ENCODE peak calls at places on chromosomes 3 and 15, in ten cellular contexts. P is left ventricle myocardium inferior, U is ovary, R is nephron progenitor cell, H is MM.1S, Z is endothelial cell, M is stomach, G is tibial artery, N is H9, E is Calu3. D is an unnamed sample.

GRCh38 chr15:67070892-67071664 is 5.7 kb downstream of the SMAD3 start:
- DNase-seq in P (no peak), U (no peak), R (no peak), H (no peak), Z (no peak), M (no peak), G (no peak), N (no peak), E (no peak), D (no peak)

GRCh38 chr15:41115652-41116115 is 396 bp downstream of the INO80 start:
- DNase-seq in P (peak; percentile 54), U (no peak), R (no peak), H (peak; percentile 69), Z (peak; percentile 38), M (peak; percentile 55), G (peak; percentile 44), N (no peak), E (peak; percentile 40), D (peak; percentile 71)

GRCh38 chr3:188299068-188299467 is 145.1 kb downstream of the LPP start:
- DNase-seq in P (no peak), U (no peak), R (no peak), H (no peak), Z (no peak), M (no peak), G (no peak), N (no peak), E (peak; percentile 59), D (no peak)

GRCh38 chr15:60695713-60696522 is 217.0 kb upstream of the ICE2 start:
- DNase-seq in P (no peak), U (no peak), R (no peak), H (no peak), Z (no peak), M (no peak), G (no peak), N (no peak), E (no peak), D (no peak)

GRCh38 chr3:140585828-140586227 is 92.0 kb upstream of the TRIM42 start:
- DNase-seq in P (no peak), U (no peak), R (no peak), H (no peak), Z (no peak), M (no peak), G (no peak), N (no peak), E (no peak), D (no peak)

GRCh38 chr3:135865085-135865484 is 100.4 kb upstream of the PPP2R3A start:
- DNase-seq in P (no peak), U (no peak), R (no peak), H (no peak), Z (no peak), M (no peak), G (no peak), N (no peak), E (no peak), D (no peak)

GRCh38 chr15:78280289-78281072 is 16.1 kb downstream of the DNAJA4 start:
- DNase-seq in P (no peak), U (no peak), R (no peak), H (no peak), Z (no peak), M (no peak), G (no peak), N (no peak), E (no peak), D (no peak)

GRCh38 chr3:123105201-123106189 is 38.7 kb downstream of the PDIA5 start:
- DNase-seq in P (no peak), U (no peak), R (peak; percentile 57), H (no peak), Z (no peak), M (no peak), G (no peak), N (no peak), E (no peak), D (peak; percentile 56)

GRCh38 chr15:84789762-84790161 is 27.4 kb upstream of the ALPK3 start:
- DNase-seq in P (no peak), U (no peak), R (no peak), H (no peak), Z (no peak), M (no peak), G (no peak), N (no peak), E (no peak), D (no peak)

GRCh38 chr3:63207066-63207590 is 71.0 kb upstream of the SYNPR start:
- DNase-seq in P (no peak), U (no peak), R (no peak), H (no peak), Z (no peak), M (no peak), G (no peak), N (no peak), E (no peak), D (no peak)

GRCh38 chr15:100438570-100438969 is 90.2 kb downstream of the CERS3 start:
- DNase-seq in P (peak; percentile 78), U (peak; percentile 84), R (no peak), H (no peak), Z (no peak), M (peak; percentile 46), G (peak; percentile 55), N (no peak), E (peak; percentile 32), D (no peak)

GRCh38 chr3:88150771-88151170 is 1.0 kb downstream of the C3orf38 start:
- DNase-seq in P (no peak), U (no peak), R (no peak), H (no peak), Z (no peak), M (no peak), G (no peak), N (no peak), E (no peak), D (no peak)

GRCh38 chr3:13178107-13178506 is 104.9 kb upstream of the IQSEC1 start:
- DNase-seq in P (no peak), U (no peak), R (no peak), H (no peak), Z (no peak), M (no peak), G (peak; percentile 0), N (no peak), E (no peak), D (no peak)

GRCh38 chr3:186783731-186784515 is 546 bp downstream of the EIF4A2 start:
- DNase-seq in P (peak; percentile 88), U (peak; percentile 91), R (peak; percentile 83), H (peak; percentile 83), Z (peak; percentile 82), M (peak; percentile 88), G (peak; percentile 76), N (peak; percentile 58), E (peak; percentile 88), D (peak; percentile 75)

GRCh38 chr3:107542665-107543064 is 19.9 kb downstream of the BBX start:
- DNase-seq in P (no peak), U (no peak), R (no peak), H (no peak), Z (no peak), M (no peak), G (no peak), N (no peak), E (no peak), D (no peak)

GRCh38 chr15:48766196-48766595 is 44.7 kb downstream of the CEP152 start:
- DNase-seq in P (no peak), U (no peak), R (no peak), H (no peak), Z (no peak), M (peak; percentile 59), G (no peak), N (no peak), E (no peak), D (no peak)

GRCh38 chr3:161042023-161042501 is 63.1 kb downstream of the B3GALNT1 start:
- DNase-seq in P (no peak), U (no peak), R (no peak), H (no peak), Z (no peak), M (no peak), G (no peak), N (no peak), E (peak; percentile 29), D (no peak)

GRCh38 chr15:69298697-69299441 is at the start of gene PAQR5:
- DNase-seq in P (peak; percentile 25), U (peak; percentile 45), R (peak; percentile 63), H (no peak), Z (peak; percentile 14), M (peak; percentile 68), G (no peak), N (peak; percentile 54), E (peak; percentile 58), D (no peak)

GRCh38 chr3:50321844-50322385 is 630 bp downstream of the HYAL2 start:
- DNase-seq in P (no peak), U (no peak), R (no peak), H (no peak), Z (peak; percentile 84), M (no peak), G (peak; percentile 60), N (no peak), E (no peak), D (no peak)
- TF ChIP-seq CTCF in P (peak; percentile 67), U (peak; percentile 46), R (peak; percentile 57), H (peak; percentile 59), Z (peak; percentile 48), M (peak; percentile 52), G (no peak), N (peak; percentile 78), E (peak; percentile 12), D (no peak)

DNA sequence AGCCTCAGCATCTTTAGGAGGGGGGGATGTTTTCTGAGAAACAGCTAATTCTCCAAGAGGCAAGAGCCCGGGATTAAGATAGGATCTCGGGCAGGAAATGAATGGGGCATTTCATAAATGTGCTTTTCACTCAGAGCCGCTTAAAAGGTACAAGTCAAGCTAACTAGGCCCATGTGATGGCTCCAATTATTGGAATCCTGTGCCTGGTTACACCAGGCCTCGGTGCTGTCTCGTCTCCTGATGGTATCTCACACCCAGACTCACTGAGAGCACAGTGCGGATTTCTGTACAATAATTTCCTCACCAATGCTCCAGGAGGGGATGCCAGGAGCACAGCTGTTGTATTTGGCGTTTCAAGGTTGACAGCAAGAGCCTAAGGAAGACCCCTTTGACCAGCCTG is 257.0 kb downstream of the XXYLT1 start:
- DNase-seq in P (no peak), U (no peak), R (no peak), H (no peak), Z (no peak), M (no peak), G (no peak), N (no peak), E (no peak), D (no peak)
- TF ChIP-seq CTCF in P (no peak), U (no peak), R (no peak), H (no peak), Z (no peak), M (no peak), G (no peak), N (no peak), E (no peak), D (no peak)

DNA sequence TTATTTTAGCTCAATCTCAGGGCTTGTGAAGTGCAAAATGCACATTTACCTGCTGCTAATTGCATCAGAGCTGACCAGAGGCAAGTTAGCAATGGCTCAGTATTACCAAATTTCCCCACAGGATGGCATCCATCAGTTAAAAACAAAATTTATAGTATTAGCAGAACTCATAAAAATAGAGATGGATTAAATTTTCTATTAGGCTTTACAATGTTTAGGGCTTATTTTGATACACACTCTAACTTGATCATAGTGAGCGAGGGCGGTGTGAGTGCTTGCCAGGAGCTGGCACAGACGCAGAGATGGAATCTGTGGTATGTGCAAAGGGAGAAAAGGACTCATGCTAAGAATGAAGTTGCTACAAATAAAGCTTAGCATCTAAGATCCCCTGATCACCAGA is 241.0 kb downstream of the NSUN3 start:
- DNase-seq in P (peak; percentile 20), U (peak; percentile 43), R (no peak), H (no peak), Z (no peak), M (no peak), G (no peak), N (no peak), E (no peak), D (no peak)
- TF ChIP-seq CTCF in P (peak; percentile 19), U (no peak), R (no peak), H (no peak), Z (no peak), M (no peak), G (no peak), N (peak; percentile 46), E (peak; percentile 16), D (no peak)

GRCh38 chr3:9301091-9301490 is 51.6 kb upstream of the SRGAP3 start:
- DNase-seq in P (no peak), U (no peak), R (no peak), H (no peak), Z (no peak), M (no peak), G (no peak), N (no peak), E (no peak), D (no peak)
- TF ChIP-seq CTCF in P (no peak), U (no peak), R (no peak), H (no peak), Z (no peak), M (no peak), G (no peak), N (no peak), E (no peak), D (no peak)